ENCODE peak calls at places on chromosome 10, in eight cellular contexts. V, E, L, G, R, A, J and K are unnamed samples.

GRCh38 chr10:60495357-60495756 is 105.7 kb upstream of the ANK3 start:
- DNase-seq in V (no peak), E (no peak), L (no peak), G (no peak), R (peak), A (no peak), J (no peak), K (no peak)

GRCh38 chr10:112307631-112308502 is 24.7 kb downstream of the TECTB start:
- DNase-seq in V (peak), E (no peak), L (no peak), G (peak), R (peak), A (no peak), J (peak), K (peak)

GRCh38 chr10:110208614-110209398 is 1.4 kb downstream of the MXI1 start:
- DNase-seq in V (peak), E (no peak), L (peak), G (no peak), R (no peak), A (no peak), J (peak), K (peak)

GRCh38 chr10:71234970-71235681 is 22.8 kb downstream of the UNC5B start:
- DNase-seq in V (no peak), E (peak), L (no peak), G (peak), R (peak), A (no peak), J (no peak), K (no peak)

GRCh38 chr10:95476482-95477174 is 84.5 kb downstream of the SORBS1 start:
- DNase-seq in V (no peak), E (no peak), L (no peak), G (peak), R (no peak), A (no peak), J (no peak), K (no peak)

GRCh38 chr10:61758440-61758839 is 95.7 kb downstream of the CABCOCO1 start:
- DNase-seq in V (no peak), E (no peak), L (no peak), G (no peak), R (no peak), A (no peak), J (no peak), K (no peak)

GRCh38 chr10:30762620-30763019 is 133.1 kb upstream of the LYZL2 start:
- DNase-seq in V (no peak), E (no peak), L (no peak), G (no peak), R (no peak), A (no peak), J (no peak), K (no peak)

GRCh38 chr10:121155742-121156141 is 304.6 kb downstream of the WDR11 start:
- DNase-seq in V (no peak), E (no peak), L (no peak), G (no peak), R (no peak), A (no peak), J (no peak), K (no peak)

GRCh38 chr10:132571565-132572544 is 34.3 kb downstream of the INPP5A start:
- DNase-seq in V (peak), E (no peak), L (no peak), G (peak), R (peak), A (no peak), J (peak), K (peak)

GRCh38 chr10:48946891-48947500 is 7.4 kb upstream of the LRRC18 start:
- DNase-seq in V (no peak), E (no peak), L (no peak), G (no peak), R (no peak), A (no peak), J (no peak), K (no peak)

GRCh38 chr10:103651783-103652476 is 158.4 kb downstream of the NEURL1 start:
- DNase-seq in V (no peak), E (no peak), L (no peak), G (no peak), R (no peak), A (no peak), J (no peak), K (peak)

GRCh38 chr10:101397140-101397539 is 43.2 kb downstream of the BTRC start:
- DNase-seq in V (no peak), E (no peak), L (peak), G (peak), R (peak), A (peak), J (peak), K (no peak)

GRCh38 chr10:19290770-19291169 is 242.2 kb downstream of the MALRD1 start:
- DNase-seq in V (no peak), E (no peak), L (no peak), G (no peak), R (no peak), A (no peak), J (no peak), K (no peak)

GRCh38 chr10:45593938-45594275 is 78.7 kb downstream of the ZFAND4 start:
- DNase-seq in V (no peak), E (no peak), L (no peak), G (no peak), R (no peak), A (no peak), J (no peak), K (no peak)

GRCh38 chr10:5284311-5285057 is 80.3 kb upstream of the UCN3 start:
- DNase-seq in V (no peak), E (no peak), L (no peak), G (peak), R (peak), A (no peak), J (peak), K (no peak)

GRCh38 chr10:43676360-43676759 is 27.7 kb upstream of the ZNF32 start:
- DNase-seq in V (no peak), E (peak), L (no peak), G (no peak), R (no peak), A (no peak), J (no peak), K (no peak)

GRCh38 chr10:70233939-70234300 is 691 bp upstream of the PPA1 start:
- DNase-seq in V (no peak), E (no peak), L (no peak), G (no peak), R (no peak), A (no peak), J (no peak), K (no peak)

GRCh38 chr10:114681542-114681941 is 23.5 kb upstream of the ABLIM1 start:
- DNase-seq in V (no peak), E (peak), L (no peak), G (no peak), R (peak), A (no peak), J (peak), K (peak)

GRCh38 chr10:131700032-131700431 is 200.8 kb upstream of the PPP2R2D start:
- DNase-seq in V (no peak), E (no peak), L (no peak), G (no peak), R (no peak), A (no peak), J (no peak), K (no peak)

GRCh38 chr10:131979821-131980270 is 1.9 kb downstream of the BNIP3 start:
- DNase-seq in V (no peak), E (peak), L (no peak), G (peak), R (peak), A (no peak), J (no peak), K (peak)

GRCh38 chr10:11824376-11824775 is 1.2 kb downstream of the PROSER2 start:
- DNase-seq in V (no peak), E (no peak), L (no peak), G (no peak), R (no peak), A (no peak), J (no peak), K (no peak)